ENCODE peak calls at places on chromosomes 11 and 22, in five cellular contexts. I is Kasumi-1, P is heart right ventricle, H is stromal cell of bone marrow, O is OCI-LY7. B is an unnamed sample.
A peak's percentile ranks its signal among the peaks of the same experiment; 100 is the strongest.

GRCh38 chr11:8693555-8693954 is 11.0 kb downstream of the RPL27A start:
- DNase-seq in P (no peak), I (no peak), O (no peak), H (no peak), B (no peak)

GRCh38 chr11:109911488-109911887 is 181.7 kb upstream of the ZC3H12C start:
- DNase-seq in P (no peak), H (no peak), O (no peak), I (peak; percentile 62), B (no peak)

GRCh38 chr11:66492161-66492865 is 12.1 kb downstream of the DPP3 start:
- DNase-seq in H (no peak), I (no peak), O (no peak), P (no peak), B (no peak)

GRCh38 chr11:14643697-14644395 is at the start of gene PDE3B:
- DNase-seq in I (peak; percentile 91), H (no peak), O (peak; percentile 4), P (peak; percentile 84), B (peak; percentile 9)

GRCh38 chr11:130456276-130456675 is 7.8 kb downstream of the ADAMTS15 start:
- DNase-seq in I (no peak), P (no peak), H (no peak), O (no peak), B (no peak)

GRCh38 chr22:43113516-43114251 is 3.1 kb downstream of the BIK start:
- DNase-seq in P (no peak), O (peak; percentile 60), H (no peak), I (no peak), B (no peak)

GRCh38 chr22:37312549-37313183 is 30.4 kb downstream of the CYTH4 start:
- DNase-seq in H (no peak), O (no peak), I (no peak), P (no peak), B (no peak)

GRCh38 chr11:33598426-33599069 is 102.1 kb downstream of the C11orf91 start:
- DNase-seq in P (no peak), H (no peak), I (no peak), O (no peak), B (no peak)